ENCODE peak calls at places on chromosomes 5 and 9, in six cellular contexts. T is HCT116, B is neural progenitor cell, L is OCI-LY7, X is PC-3, C is GM23338. V is an unnamed sample. For H3K36me3 and H3K4me1, the result is how much of the 10 kb centered on the place peaks cover.

GRCh38 chr9:33223696-33224095 is 16.3 kb upstream of the SPINK4 start:
- DNase-seq in T (no peak), B (no peak), L (peak), X (peak), C (no peak), V (peak)

GRCh38 chr5:120388016-120388781 is 75.9 kb upstream of the PRR16 start:
- DNase-seq in T (no peak), B (no peak), L (no peak), X (peak), C (no peak), V (peak)

GRCh38 chr5:2335727-2336515 is 415.6 kb downstream of the IRX2 start:
- DNase-seq in T (no peak), B (no peak), L (no peak), X (no peak), C (no peak), V (no peak)

GRCh38 chr5:102049517-102049916 is 246.6 kb downstream of the SLCO4C1 start:
- DNase-seq in T (no peak), B (no peak), L (no peak), X (no peak), C (no peak), V (no peak)

GRCh38 chr5:152634596-152634995 is 229.5 kb upstream of the NMUR2 start:
- DNase-seq in T (no peak), B (peak), L (no peak), X (no peak), C (peak), V (no peak)

GRCh38 chr5:132822650-132823480 is 7.6 kb downstream of the SHROOM1 start:
- DNase-seq in T (no peak), B (peak), L (no peak), X (no peak), C (peak), V (no peak)

GRCh38 chr9:32823101-32823500 is 39.8 kb downstream of the TMEM215 start:
- DNase-seq in T (no peak), B (no peak), L (no peak), X (no peak), C (no peak), V (no peak)

GRCh38 chr5:134606726-134607125 is 25.9 kb downstream of the SAR1B start:
- DNase-seq in T (no peak), B (no peak), L (no peak), X (no peak), C (no peak), V (peak)

GRCh38 chr9:135741276-135742219 is 39.6 kb downstream of the KCNT1 start:
- DNase-seq in T (no peak), B (no peak), L (no peak), X (no peak), C (peak), V (no peak)

GRCh38 chr5:174335682-174336364 is 290.3 kb downstream of the NSG2 start:
- DNase-seq in T (no peak), B (no peak), L (no peak), X (peak), C (no peak), V (peak)

GRCh38 chr5:28286566-28286965 is 1248.2 kb upstream of the CDH9 start:
- DNase-seq in T (no peak), B (no peak), L (no peak), X (no peak), C (no peak), V (no peak)

GRCh38 chr5:167790462-167791260 is 500.8 kb upstream of the WWC1 start:
- DNase-seq in T (no peak), B (no peak), L (no peak), X (no peak), C (no peak), V (peak)

GRCh38 chr5:111805071-111805470 is 48.1 kb upstream of the NREP start:
- DNase-seq in T (no peak), B (no peak), L (no peak), X (no peak), C (no peak), V (no peak)

GRCh38 chr9:111975709-111976108 is 79.1 kb downstream of the UGCG start:
- DNase-seq in T (peak), B (peak), L (peak), X (peak), C (peak), V (no peak)

GRCh38 chr5:41875121-41875520 is 4.9 kb upstream of the OXCT1 start:
- DNase-seq in T (no peak), B (no peak), L (no peak), X (no peak), C (no peak), V (no peak)

GRCh38 chr9:110932883-110933282 is 105.4 kb downstream of the LPAR1 start:
- DNase-seq in T (no peak), B (no peak), L (no peak), X (no peak), C (no peak), V (peak)

GRCh38 chr5:170076211-170076610 is 29.5 kb upstream of the FOXI1 start:
- DNase-seq in T (no peak), B (no peak), L (no peak), X (no peak), C (no peak), V (peak)

GRCh38 chr5:122909470-122910100 is 64.2 kb downstream of the SNX24 start:
- DNase-seq in T (no peak), B (no peak), L (no peak), X (no peak), C (no peak), V (no peak)

GRCh38 chr9:6686396-6686795 is 40.9 kb upstream of the GLDC start:
- DNase-seq in T (no peak), B (no peak), L (peak), X (peak), C (no peak), V (peak)

GRCh38 chr5:51382759-51383493 is at the start of gene ISL1:
- DNase-seq in T (peak), B (peak), L (no peak), X (peak), C (peak), V (peak)

GRCh38 chr9:128405780-128406171 is 14.9 kb upstream of the CERCAM start:
- DNase-seq in T (no peak), B (no peak), L (no peak), X (no peak), C (no peak), V (no peak)

GRCh38 chr9:79813262-79813646 is 241.5 kb downstream of the TLE4 start:
- DNase-seq in T (no peak), B (no peak), L (no peak), X (no peak), C (no peak), V (no peak)

GRCh38 chr5:133952729-133953567 is 15.5 kb downstream of the C5orf15 start:
- DNase-seq in T (no peak), B (no peak), L (no peak), X (no peak), C (no peak), V (peak)

GRCh38 chr5:172282277-172283019 is 1.1 kb downstream of the UBTD2 start:
- DNase-seq in T (no peak), B (no peak), L (peak), X (peak), C (no peak), V (peak)

GRCh38 chr5:173327084-173327947 is 898 bp downstream of the STC2 start:
- DNase-seq in T (no peak), B (peak), L (no peak), X (no peak), C (no peak), V (peak)

GRCh38 chr5:171617268-171617667 is 168.3 kb upstream of the SMIM23 start:
- DNase-seq in T (no peak), B (no peak), L (no peak), X (no peak), C (no peak), V (no peak)

GRCh38 chr5:5126444-5126843 is 13.7 kb upstream of the ADAMTS16 start:
- DNase-seq in T (no peak), B (no peak), L (no peak), X (peak), C (no peak), V (peak)

GRCh38 chr5:154267516-154267915 is 77.0 kb downstream of the GALNT10 start:
- DNase-seq in T (no peak), B (no peak), L (no peak), X (no peak), C (peak), V (peak)

GRCh38 chr5:134714120-134714519 is 24.2 kb upstream of the CAMLG start:
- DNase-seq in T (no peak), B (peak), L (no peak), X (no peak), C (peak), V (no peak)

GRCh38 chr9:2053883-2054845 is 39.0 kb downstream of the SMARCA2 start:
- DNase-seq in T (no peak), B (no peak), L (peak), X (no peak), C (no peak), V (peak)

GRCh38 chr9:112180387-112180881 is 5.3 kb upstream of the SUSD1 start:
- DNase-seq in T (no peak), B (no peak), L (no peak), X (peak), C (no peak), V (peak)

DNA sequence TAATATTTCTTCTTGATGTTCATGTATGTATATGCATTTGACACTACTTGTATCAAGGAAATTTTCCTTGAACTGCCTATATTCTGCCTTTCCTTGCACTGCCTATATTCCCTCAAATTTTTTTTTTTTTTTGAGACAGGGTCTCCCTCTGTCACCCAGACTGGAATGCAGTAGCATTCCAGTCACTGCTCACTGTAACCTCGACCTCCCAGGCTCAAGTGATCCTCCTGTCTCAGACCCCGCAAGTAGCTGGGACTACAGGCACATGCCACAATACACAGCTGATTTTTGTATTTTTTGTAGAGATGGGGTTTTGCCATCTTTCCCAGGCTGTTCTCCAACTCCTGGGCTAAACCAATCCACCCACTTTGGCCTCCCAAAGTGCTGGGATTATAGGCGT is 4.1 kb downstream of the HMGCS1 start:
- DNase-seq in T (no peak), B (peak), L (no peak), X (no peak), C (peak), V (no peak)
- H3K36me3 ChIP-seq in T (under half), B (under half), L (half or more), X (under half), C (under half), V (under half)

GRCh38 chr9:21854594-21854993 is 52.2 kb downstream of the MTAP start:
- DNase-seq in T (no peak), B (peak), L (no peak), X (peak), C (no peak), V (peak)

GRCh38 chr9:21856301-21857094 is 54.1 kb downstream of the MTAP start:
- DNase-seq in T (no peak), B (no peak), L (no peak), X (peak), C (no peak), V (peak)

GRCh38 chr9:21854119-21854518 is 51.7 kb downstream of the MTAP start:
- DNase-seq in T (no peak), B (peak), L (no peak), X (no peak), C (no peak), V (no peak)

GRCh38 chr9:21852751-21853150 is 50.3 kb downstream of the MTAP start:
- DNase-seq in T (no peak), B (no peak), L (no peak), X (no peak), C (no peak), V (no peak)

DNA sequence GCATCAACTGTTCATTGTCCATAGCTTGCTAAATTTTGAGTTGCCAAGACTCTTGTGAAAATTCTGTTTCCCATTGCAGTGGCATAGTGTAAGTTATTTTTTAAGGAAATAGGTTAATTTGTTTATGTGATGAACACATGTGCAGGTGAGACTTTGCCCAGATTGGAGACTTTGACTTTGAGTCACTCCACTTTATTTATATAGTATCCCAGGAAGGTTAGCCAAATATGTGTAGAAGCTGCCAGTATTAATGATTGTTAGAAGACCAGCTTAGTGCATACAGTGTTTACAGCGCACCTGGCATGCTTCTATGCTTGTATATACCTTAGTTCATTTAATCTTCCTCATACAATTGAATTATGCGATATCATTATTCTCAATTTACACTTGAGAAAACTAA is 51.0 kb downstream of the MTAP start:
- DNase-seq in T (no peak), B (no peak), L (no peak), X (peak), C (no peak), V (no peak)
- TF ChIP-seq EZH2phosphoT487 in T (no peak), B (no peak), L (no peak), X (no peak), C (no peak), V (no peak)

GRCh38 chr9:98046161-98046543 is 10.4 kb upstream of the NANS start:
- DNase-seq in T (no peak), B (no peak), L (no peak), X (no peak), C (no peak), V (no peak)
- H3K4me1 ChIP-seq in T (under half), B (under half), L (under half), X (under half), C (under half), V (under half)

GRCh38 chr9:137456864-137457405 is 2.2 kb downstream of the NSMF start:
- DNase-seq in T (no peak), B (no peak), L (no peak), X (no peak), C (no peak), V (no peak)
- H3K36me3 ChIP-seq in T (under half), B (under half), L (under half), X (under half), C (under half), V (under half)

GRCh38 chr9:5670079-5670478 is 41.2 kb downstream of the RIC1 start:
- DNase-seq in T (no peak), B (no peak), L (no peak), X (no peak), C (no peak), V (no peak)

GRCh38 chr9:5667391-5667790 is 38.5 kb downstream of the RIC1 start:
- DNase-seq in T (no peak), B (no peak), L (no peak), X (no peak), C (no peak), V (no peak)

GRCh38 chr9:5671711-5672353 is 42.9 kb downstream of the RIC1 start:
- DNase-seq in T (peak), B (peak), L (peak), X (peak), C (no peak), V (no peak)
- TF ChIP-seq EZH2phosphoT487 in T (no peak), B (no peak), L (no peak), X (no peak), C (no peak), V (no peak)

GRCh38 chr5:67033893-67034605 is 162.6 kb downstream of the CD180 start:
- DNase-seq in T (no peak), B (no peak), L (no peak), X (no peak), C (no peak), V (no peak)

GRCh38 chr5:67030289-67031069 is 166.1 kb downstream of the CD180 start:
- DNase-seq in T (no peak), B (no peak), L (no peak), X (peak), C (no peak), V (peak)

GRCh38 chr5:67029481-67029880 is 167.1 kb downstream of the CD180 start:
- DNase-seq in T (no peak), B (no peak), L (no peak), X (no peak), C (no peak), V (no peak)

GRCh38 chr5:67032921-67033664 is 163.5 kb downstream of the CD180 start:
- DNase-seq in T (no peak), B (no peak), L (no peak), X (no peak), C (no peak), V (peak)

DNA sequence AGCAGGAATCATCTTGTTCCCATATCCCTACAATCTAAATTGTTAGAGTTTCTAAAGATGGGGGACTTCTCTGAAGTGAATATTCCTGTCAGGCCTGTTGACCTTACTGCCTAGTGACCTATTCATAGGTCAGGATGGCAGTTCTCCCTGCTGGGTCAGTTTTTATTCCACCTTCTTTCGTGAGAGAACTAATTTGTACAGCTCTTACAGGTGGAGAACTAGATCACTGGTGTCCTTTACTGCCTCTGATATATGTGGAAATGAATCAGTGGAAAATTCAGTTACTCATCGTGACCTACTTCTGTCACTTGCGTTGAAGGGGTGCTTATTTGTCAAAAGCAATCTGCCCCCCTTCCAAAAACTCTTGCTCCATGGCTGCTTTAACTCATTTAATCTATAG is 164.9 kb downstream of the CD180 start:
- DNase-seq in T (no peak), B (no peak), L (no peak), X (no peak), C (no peak), V (peak)
- H3K4me1 ChIP-seq in T (under half), B (under half), L (under half), X (under half), C (under half), V (under half)

GRCh38 chr9:93635186-93636107 is 59.1 kb downstream of the PHF2 start:
- DNase-seq in T (no peak), B (no peak), L (no peak), X (no peak), C (no peak), V (no peak)

GRCh38 chr9:93636172-93636661 is 59.8 kb downstream of the PHF2 start:
- DNase-seq in T (no peak), B (no peak), L (no peak), X (no peak), C (no peak), V (no peak)

GRCh38 chr9:93630806-93631411 is 54.5 kb downstream of the PHF2 start:
- DNase-seq in T (no peak), B (no peak), L (no peak), X (no peak), C (no peak), V (no peak)

GRCh38 chr9:93634311-93635185 is 58.2 kb downstream of the PHF2 start:
- DNase-seq in T (no peak), B (no peak), L (no peak), X (no peak), C (no peak), V (no peak)

GRCh38 chr9:93633492-93634221 is 57.3 kb downstream of the PHF2 start:
- DNase-seq in T (no peak), B (no peak), L (no peak), X (no peak), C (no peak), V (no peak)
- H3K36me3 ChIP-seq in T (under half), B (under half), L (under half), X (under half), C (under half), V (under half)

GRCh38 chr9:92917176-92917800 is 30.0 kb upstream of the FGD3 start:
- DNase-seq in T (no peak), B (no peak), L (no peak), X (no peak), C (no peak), V (no peak)

DNA sequence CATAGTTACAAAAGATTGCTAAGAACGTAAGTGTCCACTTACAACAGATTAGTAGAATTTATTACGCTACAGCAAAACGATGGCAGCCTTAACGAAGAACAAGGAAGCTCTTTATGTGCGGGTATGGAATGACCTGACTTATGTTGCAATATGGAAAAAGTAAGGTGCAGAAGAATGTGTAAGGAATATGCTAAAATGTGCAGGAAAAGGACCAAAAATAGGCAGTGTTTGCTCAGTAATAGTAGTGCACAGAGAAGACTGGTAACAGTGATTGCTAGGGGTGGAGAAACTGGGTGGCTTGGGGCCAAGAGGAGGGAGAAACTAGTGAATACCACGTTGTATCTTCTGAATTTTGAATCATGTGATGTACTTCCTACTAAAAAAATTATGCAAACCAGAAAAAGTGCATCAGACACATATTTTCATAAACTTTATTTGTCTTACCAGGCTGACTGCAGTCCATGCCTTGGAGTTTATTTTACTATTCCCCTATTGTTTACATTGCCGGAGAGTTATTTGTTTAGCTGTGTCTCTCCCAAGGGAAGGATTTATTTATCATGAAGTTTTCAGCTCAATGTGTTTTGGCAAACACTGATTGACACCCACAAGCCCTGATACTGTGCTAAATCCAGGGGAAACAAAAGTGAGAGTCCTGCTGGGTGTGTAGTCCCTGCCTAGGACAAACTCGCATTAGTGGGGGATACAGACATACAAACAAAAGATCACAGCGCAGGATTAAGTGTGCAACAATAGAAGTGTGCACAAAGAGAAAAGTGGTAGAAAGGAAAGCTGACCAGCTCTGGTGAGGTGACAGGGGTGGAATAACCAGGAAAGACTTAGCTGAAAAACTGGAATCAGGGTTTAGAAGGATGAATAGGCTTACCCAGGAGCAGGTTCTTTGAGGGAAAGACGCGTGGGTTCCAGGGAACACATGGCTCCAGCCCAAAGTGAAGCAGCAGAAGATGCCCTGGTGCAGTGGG is 33.9 kb upstream of the ZNF484 start:
- DNase-seq in T (no peak), B (peak), L (no peak), X (peak), C (no peak), V (no peak)
- TF ChIP-seq EZH2phosphoT487 in T (no peak), B (peak), L (no peak), X (no peak), C (no peak), V (no peak)

GRCh38 chr9:131235480-131235851 is 40.8 kb downstream of the FAM78A start:
- DNase-seq in T (no peak), B (no peak), L (no peak), X (no peak), C (no peak), V (no peak)
- H3K4me1 ChIP-seq in T (under half), B (under half), L (under half), X (under half), C (under half), V (under half)